ENCODE peak calls at places on chromosomes 7 and 10, in seven cellular contexts. O is ovary, J is heart left ventricle, T is HAP-1, E is stomach, Y is esophagus squamous epithelium, Q is fibroblast of pulmonary artery. Z is an unnamed sample.

GRCh38 chr7:31102973-31103850 is 51.1 kb downstream of the ADCYAP1R1 start:
- DNase-seq in Q (no peak), T (no peak), O (no peak), E (peak; percentile 25), Y (no peak), J (no peak), Z (no peak)

GRCh38 chr10:125263551-125263950 is 103.2 kb upstream of the CTBP2 start:
- DNase-seq in J (no peak), E (no peak), T (no peak), Y (no peak), Q (no peak), O (no peak), Z (no peak)

GRCh38 chr10:73307203-73307800 is 51.4 kb downstream of the CFAP70 start:
- DNase-seq in Y (no peak), J (no peak), Q (no peak), O (no peak), T (no peak), E (no peak), Z (no peak)

GRCh38 chr7:47622946-47623640 is 41.2 kb upstream of the TNS3 start:
- DNase-seq in O (peak; percentile 61), Y (no peak), E (no peak), T (no peak), Q (peak; percentile 80), J (no peak), Z (no peak)

GRCh38 chr7:78489851-78490250 is 691.3 kb downstream of the PHTF2 start:
- DNase-seq in Q (no peak), T (peak; percentile 28), Y (no peak), O (no peak), J (no peak), E (no peak), Z (no peak)

GRCh38 chr10:93299606-93300353 is 182.4 kb downstream of the MYOF start:
- DNase-seq in Y (no peak), O (no peak), T (peak; percentile 82), J (no peak), Q (no peak), E (no peak), Z (no peak)

GRCh38 chr10:79380125-79380917 is 33.1 kb downstream of the PPIF start:
- DNase-seq in Q (peak; percentile 75), T (no peak), O (peak; percentile 47), Y (no peak), E (peak; percentile 55), J (no peak), Z (no peak)

GRCh38 chr7:38542156-38542555 is 89.0 kb downstream of the AMPH start:
- DNase-seq in E (no peak), T (no peak), O (no peak), J (no peak), Q (no peak), Y (no peak), Z (no peak)

GRCh38 chr10:123083811-123084210 is 52.0 kb upstream of the HMX3 start:
- DNase-seq in E (no peak), J (no peak), Q (no peak), Y (no peak), O (no peak), T (no peak), Z (no peak)

GRCh38 chr10:12241810-12242529 is 46.0 kb downstream of the CDC123 start:
- DNase-seq in O (no peak), Y (no peak), Q (peak; percentile 53), T (no peak), E (no peak), J (peak; percentile 31), Z (peak; percentile 82)

GRCh38 chr10:115829501-115830215 is 443.3 kb downstream of the GFRA1 start:
- DNase-seq in Y (no peak), J (no peak), Q (peak; percentile 47), E (no peak), O (no peak), T (no peak), Z (no peak)

GRCh38 chr7:99440195-99440594 is 1.5 kb downstream of the CPSF4 start:
- DNase-seq in J (no peak), Q (peak; percentile 31), O (no peak), E (no peak), Y (no peak), T (no peak), Z (no peak)

GRCh38 chr7:79211724-79212123 is 241.7 kb downstream of the MAGI2 start:
- DNase-seq in T (no peak), Y (no peak), Q (peak; percentile 6), E (no peak), O (no peak), J (no peak), Z (no peak)

GRCh38 chr7:36286241-36286640 is 103.4 kb upstream of the ANLN start:
- DNase-seq in J (no peak), Y (no peak), E (no peak), Q (no peak), O (no peak), T (no peak), Z (no peak)

GRCh38 chr7:36288501-36288900 is 101.2 kb upstream of the ANLN start:
- DNase-seq in J (no peak), Y (no peak), E (no peak), Q (no peak), T (no peak), O (no peak), Z (no peak)

GRCh38 chr7:36285276-36285675 is 104.4 kb upstream of the ANLN start:
- DNase-seq in Q (no peak), Y (no peak), O (no peak), J (no peak), T (no peak), E (no peak), Z (no peak)

GRCh38 chr7:36286688-36287087 is 103.0 kb upstream of the ANLN start:
- DNase-seq in J (no peak), Q (no peak), Y (no peak), E (no peak), O (no peak), T (no peak), Z (no peak)

DNA sequence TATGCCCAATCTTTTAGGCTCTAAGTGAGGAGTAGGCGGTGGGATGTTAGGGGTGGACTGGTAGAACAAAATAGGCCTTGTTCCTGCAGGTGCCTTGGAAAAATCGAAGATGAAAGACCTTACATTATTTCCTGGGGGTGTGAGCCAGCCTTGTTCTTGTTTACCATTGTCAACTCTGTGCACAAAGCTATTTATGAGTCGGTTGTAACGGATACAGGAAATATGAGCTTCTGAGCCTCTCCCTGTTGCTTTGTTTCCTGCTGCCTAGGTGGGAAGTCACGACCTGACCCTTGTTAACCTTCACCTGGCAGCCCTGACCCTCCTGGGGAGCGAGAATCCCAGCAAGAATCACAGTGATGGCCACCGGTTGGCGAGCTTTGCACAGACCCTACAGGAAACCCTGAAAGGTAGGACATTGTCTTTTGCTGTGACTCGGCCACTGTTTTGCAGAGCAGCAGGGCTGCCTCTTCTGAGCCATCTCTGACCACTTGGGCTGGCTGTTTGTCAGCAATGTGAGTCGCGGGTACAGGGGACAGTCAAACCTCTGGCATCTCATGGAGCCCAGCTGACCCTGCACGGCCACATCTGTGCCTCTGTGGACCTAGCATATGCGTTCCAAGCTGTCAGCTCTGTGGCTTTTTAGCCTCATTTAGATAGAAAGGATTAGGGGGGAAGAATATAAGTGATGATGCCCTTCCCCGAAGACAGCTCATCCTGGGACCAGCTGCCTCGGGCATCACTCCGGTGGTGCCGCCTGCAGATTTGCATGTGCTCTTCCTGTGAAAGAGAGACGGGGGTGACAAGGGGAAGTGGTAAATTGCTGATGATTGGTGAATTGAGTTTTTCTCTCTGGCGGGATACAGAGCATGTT is 102.1 kb upstream of the ANLN start:
- DNase-seq in Y (no peak), O (no peak), T (no peak), E (no peak), Q (no peak), J (no peak), Z (peak; percentile 39)
- H3K4me3 ChIP-seq in Y (no peak overlapping the region), O (no peak overlapping the region), T (no peak overlapping the region), E (no peak overlapping the region), Q (no peak overlapping the region), J (no peak overlapping the region), Z (no peak overlapping the region)

GRCh38 chr7:27113991-27114866 is 11.7 kb upstream of the HOXA2 start:
- DNase-seq in Q (no peak), E (no peak), Y (no peak), T (no peak), O (no peak), J (no peak), Z (peak; percentile 56)

GRCh38 chr7:27110977-27111752 is 8.7 kb upstream of the HOXA2 start:
- DNase-seq in T (no peak), E (no peak), O (no peak), J (no peak), Y (no peak), Q (peak; percentile 48), Z (no peak)

GRCh38 chr7:27111753-27112277 is 9.3 kb upstream of the HOXA2 start:
- DNase-seq in T (no peak), Q (no peak), O (no peak), J (no peak), Y (no peak), E (no peak), Z (no peak)

GRCh38 chr7:27112361-27112760 is 9.9 kb upstream of the HOXA2 start:
- DNase-seq in J (no peak), E (no peak), Q (no peak), O (no peak), Y (no peak), T (no peak), Z (no peak)

DNA sequence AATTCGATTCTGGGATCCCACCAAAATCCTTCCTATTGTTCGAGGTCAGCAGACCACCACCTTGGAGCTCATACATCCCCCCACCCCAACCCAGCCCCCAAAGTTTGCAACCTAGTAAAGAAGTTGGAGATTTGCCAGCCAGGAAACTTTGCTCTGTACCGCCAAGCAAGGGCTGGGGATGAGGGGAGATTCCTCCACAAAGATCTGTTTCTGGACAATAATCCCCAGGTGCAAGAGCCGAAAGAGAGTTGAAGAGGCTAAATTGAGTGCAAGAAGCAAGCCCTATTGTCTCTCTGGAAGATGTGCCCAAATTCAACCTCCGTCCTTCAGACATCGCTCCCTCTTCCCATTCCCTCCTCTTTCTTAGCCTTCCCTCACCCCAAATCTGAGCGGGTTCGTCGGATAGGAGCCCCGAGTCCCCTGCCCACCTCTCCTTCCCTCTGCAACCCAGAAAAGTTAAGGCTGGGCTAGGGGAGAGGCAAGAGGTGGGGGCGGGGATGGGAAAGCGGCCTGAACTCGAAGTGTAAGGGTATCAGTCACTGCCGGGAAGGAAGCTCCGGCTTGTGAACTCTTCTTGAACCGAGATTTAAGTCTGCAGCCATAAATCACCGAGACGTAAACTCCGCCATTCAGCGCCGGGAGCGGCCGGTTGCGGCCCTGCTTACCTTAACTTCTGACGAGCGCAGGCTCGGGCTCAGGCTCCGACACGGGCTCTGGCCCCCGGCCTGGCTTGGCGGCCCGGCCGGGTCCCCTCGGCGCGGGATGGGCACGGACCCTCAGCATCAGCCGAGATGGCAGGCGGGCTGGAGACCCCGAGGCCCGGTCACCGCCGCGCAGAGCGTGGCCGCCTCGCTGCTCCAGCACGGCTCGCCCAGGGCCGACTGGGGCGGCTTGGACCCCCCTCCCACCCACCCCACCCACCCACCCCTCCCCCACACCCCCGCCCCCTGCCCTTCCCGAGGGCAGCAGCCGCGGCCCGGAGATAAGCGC is 10.8 kb upstream of the HOXA2 start:
- DNase-seq in J (no peak), Q (peak; percentile 61), T (no peak), E (no peak), O (no peak), Y (no peak), Z (peak; percentile 80)
- H3K4me3 ChIP-seq in J (peak overlapping the region; percentile 46), Q (peak overlapping the region; percentile 43), T (no peak overlapping the region), E (peak overlapping the region; percentile 55), O (peak overlapping the region; percentile 49), Y (peak overlapping the region; percentile 70), Z (peak overlapping the region; percentile 50)

GRCh38 chr10:3494131-3494878 is 290.7 kb downstream of the KLF6 start:
- DNase-seq in Q (peak; percentile 90), E (no peak), J (peak; percentile 34), T (no peak), Y (no peak), O (peak; percentile 77), Z (no peak)
- H3K4me3 ChIP-seq in Q (peak overlapping the region; percentile 44), E (no peak overlapping the region), J (peak overlapping the region; percentile 41), T (no peak overlapping the region), Y (peak overlapping the region; percentile 6), O (peak overlapping the region; percentile 27), Z (no peak overlapping the region)

GRCh38 chr10:129131439-129132122 is 335.5 kb upstream of the MGMT start:
- DNase-seq in E (no peak), Y (no peak), Q (no peak), J (no peak), T (no peak), O (no peak), Z (no peak)
- H3K4me3 ChIP-seq in E (no peak overlapping the region), Y (no peak overlapping the region), Q (no peak overlapping the region), J (no peak overlapping the region), T (no peak overlapping the region), O (no peak overlapping the region), Z (no peak overlapping the region)